ENCODE peak calls at places on chromosomes 6 and 20, in six cellular contexts. R, U, P, Z, D and I are unnamed samples. For H3K9me3 and H3K4me1, the result is how much of the 10 kb centered on the place peaks cover.

GRCh38 chr6:135018961-135019360 is 35.7 kb downstream of the HBS1L start:
- DNase-seq in D (no peak), R (no peak), Z (no peak), U (no peak), P (no peak), I (no peak)

GRCh38 chr20:57090590-57091560 is 175.6 kb downstream of the BMP7 start:
- DNase-seq in U (no peak), D (no peak), P (no peak), R (no peak), Z (no peak), I (no peak)

GRCh38 chr6:46353450-46353998 is 137.7 kb downstream of the RCAN2 start:
- DNase-seq in D (no peak), U (no peak), P (no peak), R (no peak), Z (no peak), I (no peak)

GRCh38 chr6:116158641-116159040 is 32.7 kb upstream of the COL10A1 start:
- DNase-seq in P (no peak), U (no peak), R (no peak), D (peak), Z (no peak), I (no peak)

GRCh38 chr6:82410151-82410621 is 46.6 kb downstream of the TPBG start:
- DNase-seq in R (no peak), Z (no peak), U (no peak), P (no peak), D (peak), I (no peak)

GRCh38 chr20:35145141-35145564 is 2.0 kb downstream of the EDEM2 start:
- DNase-seq in U (no peak), D (peak), Z (peak), R (no peak), P (no peak), I (peak)

GRCh38 chr20:45970646-45971424 is 1.2 kb downstream of the ZNF335 start:
- DNase-seq in Z (no peak), R (no peak), U (no peak), D (peak), P (no peak), I (peak)

GRCh38 chr6:32700391-32701040 is 34.1 kb upstream of the HLA-DQB1 start:
- DNase-seq in Z (peak), D (peak), U (no peak), P (no peak), R (no peak), I (peak)

GRCh38 chr20:31740208-31740607 is 1.1 kb downstream of the TPX2 start:
- DNase-seq in Z (no peak), R (no peak), U (no peak), P (no peak), D (peak), I (no peak)

GRCh38 chr20:63087236-63087871 is 80.6 kb upstream of the BHLHE23 start:
- DNase-seq in R (peak), P (peak), U (no peak), D (no peak), Z (no peak), I (no peak)

GRCh38 chr6:142902636-142903053 is 42.3 kb downstream of the HIVEP2 start:
- DNase-seq in R (peak), Z (peak), P (peak), U (no peak), D (peak), I (peak)

GRCh38 chr6:26349964-26350857 is 14.8 kb upstream of the BTN3A2 start:
- DNase-seq in P (no peak), U (no peak), R (no peak), Z (no peak), D (peak), I (no peak)

GRCh38 chr20:37596890-37597539 is 69.3 kb upstream of the BLCAP start:
- DNase-seq in Z (no peak), D (no peak), U (no peak), P (no peak), R (no peak), I (no peak)

GRCh38 chr6:33958208-33958862 is 154.5 kb upstream of the MLN start:
- DNase-seq in P (no peak), Z (peak), D (no peak), U (no peak), R (peak), I (no peak)

GRCh38 chr6:146364816-146365594 is 178.6 kb upstream of the RAB32 start:
- DNase-seq in R (no peak), Z (no peak), U (no peak), P (no peak), D (no peak), I (no peak)

GRCh38 chr6:32932132-32932868 is 8.5 kb downstream of the HLA-DMB start:
- DNase-seq in U (no peak), Z (no peak), R (no peak), P (no peak), D (peak), I (no peak)

GRCh38 chr20:58649288-58650180 is 1.5 kb upstream of the STX16 start:
- DNase-seq in R (peak), U (no peak), P (peak), Z (peak), D (no peak), I (no peak)

GRCh38 chr6:104969108-104969507 is 12.2 kb downstream of the LIN28B start:
- DNase-seq in Z (no peak), D (no peak), U (no peak), P (no peak), R (no peak), I (no peak)

GRCh38 chr6:30152019-30152673 is 8.9 kb downstream of the TRIM10 start:
- DNase-seq in R (no peak), Z (no peak), P (no peak), D (no peak), U (no peak), I (no peak)

GRCh38 chr6:84150680-84151079 is 76.8 kb downstream of the CEP162 start:
- DNase-seq in R (no peak), D (peak), U (no peak), P (no peak), Z (no peak), I (no peak)

GRCh38 chr6:119395192-119395591 is 45.6 kb upstream of the MAN1A1 start:
- DNase-seq in Z (no peak), P (no peak), U (no peak), D (no peak), R (no peak), I (no peak)

GRCh38 chr20:36181934-36182603 is 27.5 kb downstream of the EPB41L1 start:
- DNase-seq in Z (no peak), U (no peak), R (no peak), P (no peak), D (peak), I (no peak)

GRCh38 chr6:21402368-21402767 is 191.2 kb upstream of the SOX4 start:
- DNase-seq in Z (no peak), P (no peak), R (no peak), D (peak), U (no peak), I (no peak)

GRCh38 chr20:49187330-49188100 is 619 bp downstream of the STAU1 start:
- DNase-seq in D (peak), P (no peak), Z (no peak), U (no peak), R (peak), I (peak)

GRCh38 chr20:35007413-35007812 is 51.7 kb downstream of the MYH7B start:
- DNase-seq in P (no peak), U (no peak), Z (no peak), D (no peak), R (no peak), I (no peak)

GRCh38 chr6:135680964-135681913 is 170.3 kb upstream of the PDE7B start:
- DNase-seq in R (no peak), P (no peak), D (peak), Z (no peak), U (no peak), I (no peak)

GRCh38 chr6:98039443-98039842 is 756.4 kb upstream of the MMS22L start:
- DNase-seq in U (no peak), Z (no peak), P (no peak), R (no peak), D (no peak), I (no peak)

GRCh38 chr6:33875696-33876095 is 71.9 kb upstream of the MLN start:
- DNase-seq in D (no peak), P (no peak), U (no peak), Z (no peak), R (no peak), I (no peak)

GRCh38 chr6:81766482-81767069 is 14.1 kb upstream of the TENT5A start:
- DNase-seq in Z (no peak), U (no peak), R (no peak), P (no peak), D (peak), I (no peak)

GRCh38 chr6:30684386-30685156 is 1.9 kb downstream of the PPP1R18 start:
- DNase-seq in Z (peak), U (no peak), R (peak), D (peak), P (peak), I (peak)

GRCh38 chr6:55875420-55875819 is at the start of gene BMP5:
- DNase-seq in D (no peak), Z (no peak), R (no peak), P (no peak), U (no peak), I (no peak)

GRCh38 chr20:53938739-53939138 is 131.7 kb downstream of the BCAS1 start:
- DNase-seq in R (no peak), U (no peak), Z (no peak), D (no peak), P (no peak), I (no peak)

GRCh38 chr20:53940356-53940694 is 130.1 kb downstream of the BCAS1 start:
- DNase-seq in D (no peak), P (no peak), R (no peak), U (no peak), Z (no peak), I (no peak)

GRCh38 chr20:53937929-53938367 is 132.4 kb downstream of the BCAS1 start:
- DNase-seq in D (no peak), Z (no peak), P (no peak), R (no peak), U (no peak), I (no peak)

GRCh38 chr20:53940883-53941546 is 129.4 kb downstream of the BCAS1 start:
- DNase-seq in P (peak), D (peak), R (no peak), Z (no peak), U (no peak), I (no peak)

DNA sequence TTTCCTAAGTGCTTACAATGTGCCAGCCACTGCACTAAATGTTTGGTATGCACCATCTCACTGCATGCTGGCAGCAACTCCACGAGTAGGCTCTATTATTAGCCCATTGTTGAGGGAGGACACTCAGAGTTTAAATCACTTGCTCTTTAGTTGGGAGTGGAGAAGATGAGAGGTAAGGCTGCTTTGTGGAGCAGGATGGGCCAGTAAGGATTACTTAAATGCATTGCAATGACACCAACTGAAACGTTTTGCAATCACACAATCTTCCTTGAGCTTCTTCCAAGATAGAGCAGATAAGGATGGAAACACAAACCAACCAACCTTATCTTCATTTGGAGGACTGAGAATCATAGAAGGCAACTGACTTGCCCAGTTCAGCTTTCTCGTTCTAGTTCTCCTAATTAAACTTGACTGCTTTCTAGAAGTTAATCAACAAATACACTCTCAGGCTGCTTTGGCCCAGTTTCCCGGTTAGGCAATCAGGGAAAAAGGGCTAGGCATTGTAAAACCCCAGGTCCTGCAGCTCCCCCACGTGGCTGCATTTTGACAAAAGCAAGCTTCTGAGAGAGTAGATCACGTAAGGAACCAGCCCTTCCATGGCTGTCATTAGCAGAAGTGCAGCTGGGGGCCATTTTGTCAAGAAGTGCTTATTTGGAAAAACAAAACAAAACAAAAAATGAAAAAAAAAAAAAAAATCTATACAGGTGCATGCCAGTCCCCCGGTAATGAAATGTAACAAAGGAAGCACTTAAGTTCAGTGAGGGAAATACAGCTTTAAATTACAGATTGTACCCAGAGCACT is 130.6 kb downstream of the BCAS1 start:
- DNase-seq in D (peak), R (peak), U (peak), Z (peak), P (peak), I (peak)
- H3K4me3 ChIP-seq in D (peak), R (no peak), U (no peak), Z (no peak), P (no peak), I (no peak)

GRCh38 chr6:3094815-3095214 is 23.7 kb upstream of the BPHL start:
- DNase-seq in P (no peak), Z (no peak), U (no peak), R (no peak), D (no peak), I (no peak)
- H3K9me3 ChIP-seq in P (under half), Z (under half), U (under half), R (under half), D (under half), I (under half)

GRCh38 chr6:44224978-44225330 is 1.6 kb downstream of the SLC29A1 start:
- DNase-seq in Z (no peak), P (no peak), R (no peak), D (no peak), U (no peak), I (no peak)

GRCh38 chr6:44222987-44223470 is 366 bp upstream of the SLC29A1 start:
- DNase-seq in P (peak), U (no peak), Z (no peak), R (no peak), D (no peak), I (no peak)

GRCh38 chr6:44223471-44224153 is at the start of gene SLC29A1:
- DNase-seq in R (peak), U (no peak), P (peak), D (peak), Z (peak), I (peak)

GRCh38 chr6:44225579-44226325 is 2.4 kb downstream of the SLC29A1 start:
- DNase-seq in U (no peak), D (no peak), Z (no peak), R (no peak), P (no peak), I (peak)

DNA sequence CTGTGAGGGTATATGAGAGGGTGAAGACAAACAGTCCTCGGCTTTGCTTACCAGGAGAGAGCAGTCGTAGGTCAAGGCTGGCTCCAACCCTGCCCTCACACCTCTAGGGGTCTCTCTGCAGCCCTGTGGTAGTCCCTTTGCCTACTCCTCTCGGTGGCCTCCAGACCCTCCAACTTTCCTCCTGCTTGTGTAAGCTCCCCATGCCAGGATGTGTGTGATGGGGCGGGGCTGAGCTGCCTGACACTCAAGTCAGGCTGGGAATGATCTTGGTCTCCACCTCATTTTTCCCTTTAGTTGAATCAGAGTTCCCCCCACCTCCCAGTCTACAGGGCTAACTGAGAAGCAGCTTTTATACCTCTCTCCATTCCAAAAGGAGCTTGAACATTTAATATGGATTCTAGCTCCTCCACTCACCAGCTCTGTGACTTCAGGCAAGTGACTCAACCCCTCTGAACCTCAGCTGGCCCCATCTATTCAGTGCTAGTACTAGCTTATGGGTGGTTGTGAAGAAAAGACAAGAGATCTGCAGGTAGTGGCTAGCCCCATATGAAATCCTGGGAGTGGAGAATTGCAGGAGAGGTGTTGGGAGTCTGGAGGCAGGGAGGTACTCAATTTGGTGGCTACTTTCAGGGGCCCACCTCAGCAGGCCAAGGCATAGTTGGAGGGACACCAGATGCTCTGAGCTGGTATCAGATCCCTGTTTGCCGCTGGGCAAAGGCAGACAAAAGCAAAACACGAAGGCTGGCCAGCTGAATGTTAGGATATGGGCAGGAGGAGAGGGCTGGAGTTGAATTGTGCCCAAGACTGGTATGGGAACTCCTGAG is 971 bp downstream of the SLC29A1 start:
- DNase-seq in R (no peak), D (peak), P (no peak), Z (no peak), U (no peak), I (no peak)
- H3K4me1 ChIP-seq in R (half or more), D (under half), P (half or more), Z (under half), U (half or more), I (under half)

GRCh38 chr6:108116781-108117426 is 42.4 kb upstream of the OSTM1 start:
- DNase-seq in U (no peak), D (no peak), Z (no peak), R (no peak), P (no peak), I (no peak)
- H3K4me3 ChIP-seq in U (no peak), D (no peak), Z (peak), R (peak), P (peak), I (peak)

DNA sequence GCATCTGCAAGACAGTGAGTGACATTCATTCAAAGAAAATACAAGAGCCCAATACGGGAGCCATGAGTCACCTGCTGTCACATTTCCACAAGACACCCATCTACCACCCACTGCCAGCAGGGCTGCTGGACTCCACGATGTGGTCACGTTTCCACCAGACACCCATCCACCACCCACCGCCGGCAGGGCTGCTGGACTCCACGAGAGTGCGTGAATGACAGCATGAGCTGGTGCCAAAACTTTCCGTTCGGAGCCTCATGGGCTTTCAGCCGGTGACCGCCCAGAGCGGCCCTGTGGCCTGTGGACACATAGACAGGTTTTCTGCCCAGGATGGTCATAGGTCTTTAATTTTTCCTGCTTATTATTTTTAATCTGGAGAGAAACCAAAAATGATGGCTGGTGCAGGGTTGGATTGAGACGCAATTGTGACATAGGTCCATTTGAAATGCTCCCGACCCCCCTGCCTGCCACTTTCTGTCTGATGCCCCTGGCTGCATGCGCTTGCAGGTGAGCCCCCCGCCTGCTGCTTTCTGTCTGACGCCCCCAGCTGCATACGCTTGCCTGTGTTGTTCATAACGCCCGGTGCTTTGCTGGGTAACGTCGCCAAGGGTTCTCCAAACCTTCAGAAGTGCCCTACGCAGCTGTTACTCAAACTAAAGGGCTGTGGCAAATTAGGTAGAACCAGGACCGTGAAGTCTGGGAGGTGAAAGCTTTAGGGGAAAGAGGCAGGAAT is 59.1 kb upstream of the SMOC2 start:
- DNase-seq in P (no peak), R (no peak), Z (no peak), U (no peak), D (no peak), I (no peak)
- H3K9me3 ChIP-seq in P (under half), R (under half), Z (under half), U (under half), D (under half), I (under half)

GRCh38 chr20:51565741-51566140 is 23.2 kb upstream of the NFATC2 start:
- DNase-seq in D (peak), U (no peak), R (no peak), P (no peak), Z (no peak), I (no peak)

GRCh38 chr20:51563141-51563596 is 20.6 kb upstream of the NFATC2 start:
- DNase-seq in U (no peak), Z (no peak), D (no peak), R (no peak), P (no peak), I (no peak)

GRCh38 chr20:51563597-51564332 is 21.2 kb upstream of the NFATC2 start:
- DNase-seq in Z (no peak), U (no peak), R (peak), D (peak), P (peak), I (no peak)

GRCh38 chr20:51566594-51566993 is 24.1 kb upstream of the NFATC2 start:
- DNase-seq in P (no peak), Z (no peak), D (no peak), R (no peak), U (no peak), I (no peak)

GRCh38 chr20:51565298-51565697 is 22.8 kb upstream of the NFATC2 start:
- DNase-seq in P (no peak), Z (no peak), U (no peak), R (no peak), D (no peak), I (no peak)
- H3K4me1 ChIP-seq in P (half or more), Z (under half), U (half or more), R (under half), D (under half), I (under half)

GRCh38 chr6:111105578-111105977 is 18.3 kb downstream of the SLC16A10 start:
- DNase-seq in U (no peak), Z (peak), P (peak), D (peak), R (peak), I (no peak)
- H3K4me3 ChIP-seq in U (no peak), Z (no peak), P (no peak), D (no peak), R (no peak), I (no peak)

DNA sequence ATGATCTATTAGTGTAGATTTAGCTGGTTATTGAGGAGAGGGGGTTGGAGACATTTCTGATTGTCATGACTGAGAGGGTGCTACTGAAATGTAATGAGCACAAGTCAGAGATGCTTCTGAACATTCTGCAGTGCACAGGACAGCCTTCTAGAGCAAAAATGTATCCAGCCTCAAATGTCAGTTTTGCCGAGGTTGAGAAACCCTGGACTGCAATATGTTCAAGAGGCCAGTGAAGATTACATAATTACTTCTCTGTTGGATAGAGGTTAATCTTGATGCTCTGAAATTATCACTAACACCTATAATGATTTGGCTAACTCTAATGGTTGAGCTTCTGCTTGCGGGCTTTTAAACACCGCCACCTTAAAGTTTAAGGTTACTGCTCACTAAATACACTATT is 3.4 kb upstream of the DUSP22 start:
- DNase-seq in Z (no peak), U (no peak), P (no peak), D (no peak), R (no peak), I (no peak)
- H3K9me3 ChIP-seq in Z (under half), U (under half), P (under half), D (under half), R (under half), I (under half)

GRCh38 chr6:159989882-159990480 is 21.1 kb downstream of the IGF2R start:
- DNase-seq in R (no peak), D (peak), Z (no peak), U (no peak), P (no peak), I (no peak)
- H3K4me1 ChIP-seq in R (under half), D (under half), Z (under half), U (half or more), P (half or more), I (under half)